ENCODE peak calls at places on chromosomes 2 and 18, in ten cellular contexts. E, K, B, G, A, X, O, P, R and Z are unnamed samples.

GRCh38 chr18:50970006-50970405 is 2.2 kb downstream of the ELAC1 start:
- DNase-seq in E (no peak), K (peak), B (no peak), G (peak), A (peak), X (no peak), O (no peak), P (no peak), R (no peak), Z (no peak)

GRCh38 chr18:55318864-55319516 is 269.0 kb downstream of the TCF4 start:
- DNase-seq in E (no peak), K (no peak), B (peak), G (no peak), A (no peak), X (no peak), O (no peak), P (peak), R (no peak), Z (peak)

GRCh38 chr2:211745295-211746097 is 793.1 kb downstream of the ERBB4 start:
- DNase-seq in E (no peak), K (peak), B (peak), G (no peak), A (peak), X (no peak), O (no peak), P (peak), R (peak), Z (no peak)

GRCh38 chr2:169933124-169933711 is 106.0 kb downstream of the UBR3 start:
- DNase-seq in E (no peak), K (peak), B (peak), G (no peak), A (no peak), X (no peak), O (no peak), P (peak), R (peak), Z (no peak)

GRCh38 chr2:147057931-147058491 is 786.8 kb upstream of the ACVR2A start:
- DNase-seq in E (no peak), K (no peak), B (no peak), G (no peak), A (no peak), X (no peak), O (no peak), P (no peak), R (no peak), Z (no peak)

GRCh38 chr18:55786651-55787272 is 198.8 kb upstream of the TCF4 start:
- DNase-seq in E (no peak), K (no peak), B (no peak), G (no peak), A (no peak), X (no peak), O (no peak), P (no peak), R (no peak), Z (no peak)

GRCh38 chr2:209922116-209922515 is 80.3 kb upstream of the RPE start:
- DNase-seq in E (no peak), K (no peak), B (no peak), G (no peak), A (no peak), X (no peak), O (no peak), P (no peak), R (no peak), Z (no peak)

GRCh38 chr2:73283545-73284295 is 558 bp downstream of the FBXO41 start:
- DNase-seq in E (peak), K (no peak), B (no peak), G (no peak), A (no peak), X (no peak), O (no peak), P (no peak), R (peak), Z (no peak)

GRCh38 chr2:167880415-167880814 is 367.0 kb downstream of the STK39 start:
- DNase-seq in E (no peak), K (no peak), B (no peak), G (no peak), A (no peak), X (no peak), O (no peak), P (no peak), R (no peak), Z (no peak)

GRCh38 chr2:207855591-207855990 is 85.9 kb upstream of the FZD5 start:
- DNase-seq in E (no peak), K (no peak), B (no peak), G (no peak), A (no peak), X (no peak), O (no peak), P (no peak), R (no peak), Z (no peak)

GRCh38 chr2:222433381-222434173 is 9.2 kb downstream of the SGPP2 start:
- DNase-seq in E (no peak), K (no peak), B (no peak), G (peak), A (peak), X (no peak), O (no peak), P (no peak), R (no peak), Z (no peak)

GRCh38 chr2:222439692-222440091 is 15.3 kb downstream of the SGPP2 start:
- DNase-seq in E (no peak), K (no peak), B (peak), G (no peak), A (no peak), X (no peak), O (no peak), P (no peak), R (no peak), Z (no peak)

GRCh38 chr2:222434204-222434603 is 9.9 kb downstream of the SGPP2 start:
- DNase-seq in E (no peak), K (no peak), B (no peak), G (no peak), A (no peak), X (no peak), O (no peak), P (no peak), R (no peak), Z (no peak)

GRCh38 chr2:222431859-222432258 is 7.5 kb downstream of the SGPP2 start:
- DNase-seq in E (no peak), K (no peak), B (no peak), G (no peak), A (no peak), X (no peak), O (no peak), P (no peak), R (no peak), Z (no peak)

DNA sequence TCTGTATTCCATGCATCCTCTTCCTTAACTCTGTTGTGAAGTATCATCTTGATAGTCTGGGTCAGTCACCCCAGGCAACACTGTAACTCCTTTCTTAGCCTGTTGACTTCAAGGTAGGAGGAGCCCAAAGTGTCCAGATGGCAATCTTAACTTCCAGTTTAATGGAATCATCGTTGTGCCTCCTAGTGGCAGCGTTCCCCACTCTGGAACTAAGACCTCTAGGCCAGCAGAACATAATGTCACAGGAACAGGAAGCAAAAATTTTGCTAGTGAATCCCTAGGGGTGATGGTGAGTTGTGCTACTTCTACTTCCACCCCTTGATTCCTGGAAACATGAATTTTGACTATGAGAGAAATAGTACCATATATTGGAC is 11.7 kb downstream of the SGPP2 start:
- DNase-seq in E (no peak), K (no peak), B (no peak), G (no peak), A (no peak), X (no peak), O (no peak), P (no peak), R (no peak), Z (no peak)
- TF ChIP-seq CTCF in E (no peak), K (no peak), B (no peak), G (no peak), A (no peak), X (no peak), O (no peak), P (no peak), R (no peak), Z (no peak)

GRCh38 chr2:48065096-48065495 is 158.8 kb upstream of the FBXO11 start:
- DNase-seq in E (no peak), K (no peak), B (no peak), G (no peak), A (no peak), X (no peak), O (no peak), P (no peak), R (no peak), Z (no peak)

GRCh38 chr2:48059975-48060374 is 153.7 kb upstream of the FBXO11 start:
- DNase-seq in E (no peak), K (no peak), B (no peak), G (no peak), A (no peak), X (no peak), O (no peak), P (no peak), R (no peak), Z (no peak)

GRCh38 chr2:48070415-48070814 is 164.1 kb upstream of the FBXO11 start:
- DNase-seq in E (no peak), K (no peak), B (peak), G (no peak), A (no peak), X (no peak), O (no peak), P (no peak), R (no peak), Z (no peak)

GRCh38 chr2:48065971-48066370 is 159.7 kb upstream of the FBXO11 start:
- DNase-seq in E (no peak), K (no peak), B (no peak), G (no peak), A (no peak), X (no peak), O (no peak), P (no peak), R (no peak), Z (no peak)
- H3K4me3 ChIP-seq in E (no peak), K (no peak), B (no peak), G (no peak), A (no peak), X (no peak), O (no peak), P (no peak), R (no peak), Z (no peak)

GRCh38 chr2:215071676-215072075 is 66.8 kb downstream of the ABCA12 start:
- DNase-seq in E (no peak), K (peak), B (no peak), G (peak), A (no peak), X (no peak), O (no peak), P (no peak), R (no peak), Z (no peak)
- H3K27ac ChIP-seq in E (no peak), K (no peak), B (no peak), G (peak), A (no peak), X (no peak), O (no peak), P (no peak), R (no peak), Z (no peak)

GRCh38 chr18:45841060-45841764 is 15.7 kb downstream of the SIGLEC15 start:
- DNase-seq in E (no peak), K (no peak), B (no peak), G (no peak), A (no peak), X (no peak), O (no peak), P (no peak), R (no peak), Z (no peak)

GRCh38 chr18:45838302-45839070 is 13.0 kb downstream of the SIGLEC15 start:
- DNase-seq in E (peak), K (no peak), B (no peak), G (no peak), A (peak), X (no peak), O (no peak), P (no peak), R (no peak), Z (no peak)

GRCh38 chr18:45841765-45842442 is 16.4 kb downstream of the SIGLEC15 start:
- DNase-seq in E (no peak), K (no peak), B (no peak), G (no peak), A (no peak), X (no peak), O (no peak), P (no peak), R (no peak), Z (no peak)

GRCh38 chr18:45837283-45838070 is 12.0 kb downstream of the SIGLEC15 start:
- DNase-seq in E (peak), K (no peak), B (peak), G (no peak), A (peak), X (no peak), O (peak), P (peak), R (peak), Z (no peak)

GRCh38 chr18:45839415-45840395 is 14.2 kb downstream of the SIGLEC15 start:
- DNase-seq in E (no peak), K (peak), B (peak), G (peak), A (peak), X (no peak), O (no peak), P (peak), R (peak), Z (peak)
- TF ChIP-seq CTCF in E (peak), K (peak), B (peak), G (peak), A (peak), X (no peak), O (no peak), P (peak), R (peak), Z (peak)

GRCh38 chr2:190582761-190583506 is 48.4 kb upstream of the NEMP2 start:
- DNase-seq in E (no peak), K (no peak), B (no peak), G (no peak), A (no peak), X (no peak), O (no peak), P (peak), R (no peak), Z (no peak)

GRCh38 chr2:190585000-190585678 is 50.6 kb upstream of the NEMP2 start:
- DNase-seq in E (no peak), K (no peak), B (no peak), G (no peak), A (no peak), X (no peak), O (no peak), P (no peak), R (no peak), Z (no peak)

GRCh38 chr2:190583507-190584337 is 49.2 kb upstream of the NEMP2 start:
- DNase-seq in E (no peak), K (no peak), B (peak), G (no peak), A (no peak), X (no peak), O (no peak), P (no peak), R (no peak), Z (no peak)

GRCh38 chr2:190589008-190589407 is 54.5 kb upstream of the NEMP2 start:
- DNase-seq in E (no peak), K (no peak), B (no peak), G (no peak), A (no peak), X (no peak), O (no peak), P (no peak), R (no peak), Z (no peak)

DNA sequence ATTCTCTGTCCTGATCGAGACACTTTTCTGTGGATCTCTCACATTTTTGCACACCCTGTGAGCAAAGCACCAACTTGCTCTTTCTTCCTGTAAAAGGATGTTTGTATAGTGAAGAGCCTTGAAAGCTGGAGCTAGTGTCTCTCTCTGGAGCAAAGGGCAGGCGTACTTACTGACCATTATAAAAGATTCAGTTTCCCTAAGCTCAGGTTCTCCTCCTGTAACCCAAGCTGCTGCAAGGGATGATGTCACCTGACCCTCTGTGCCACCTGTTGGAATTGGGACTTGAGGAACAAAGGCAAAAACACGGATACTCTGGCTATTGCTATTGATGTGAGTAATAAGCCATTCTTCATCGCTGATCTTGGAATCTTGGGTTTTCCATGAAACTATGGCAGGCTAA is 52.6 kb upstream of the NEMP2 start:
- DNase-seq in E (no peak), K (no peak), B (no peak), G (no peak), A (no peak), X (no peak), O (no peak), P (no peak), R (no peak), Z (no peak)
- H3K4me3 ChIP-seq in E (no peak), K (no peak), B (no peak), G (no peak), A (no peak), X (no peak), O (no peak), P (no peak), R (no peak), Z (no peak)

GRCh38 chr2:231714639-231715498 is 6.5 kb downstream of the PTMA start:
- DNase-seq in E (no peak), K (peak), B (peak), G (peak), A (peak), X (peak), O (peak), P (peak), R (peak), Z (no peak)

GRCh38 chr2:231715499-231715837 is 7.1 kb downstream of the PTMA start:
- DNase-seq in E (no peak), K (no peak), B (no peak), G (no peak), A (no peak), X (no peak), O (no peak), P (no peak), R (no peak), Z (no peak)

GRCh38 chr2:231717281-231718180 is 9.2 kb downstream of the PTMA start:
- DNase-seq in E (no peak), K (peak), B (peak), G (peak), A (no peak), X (peak), O (no peak), P (no peak), R (no peak), Z (no peak)

GRCh38 chr2:231716641-231717280 is 8.4 kb downstream of the PTMA start:
- DNase-seq in E (no peak), K (peak), B (peak), G (no peak), A (no peak), X (peak), O (no peak), P (no peak), R (no peak), Z (no peak)

DNA sequence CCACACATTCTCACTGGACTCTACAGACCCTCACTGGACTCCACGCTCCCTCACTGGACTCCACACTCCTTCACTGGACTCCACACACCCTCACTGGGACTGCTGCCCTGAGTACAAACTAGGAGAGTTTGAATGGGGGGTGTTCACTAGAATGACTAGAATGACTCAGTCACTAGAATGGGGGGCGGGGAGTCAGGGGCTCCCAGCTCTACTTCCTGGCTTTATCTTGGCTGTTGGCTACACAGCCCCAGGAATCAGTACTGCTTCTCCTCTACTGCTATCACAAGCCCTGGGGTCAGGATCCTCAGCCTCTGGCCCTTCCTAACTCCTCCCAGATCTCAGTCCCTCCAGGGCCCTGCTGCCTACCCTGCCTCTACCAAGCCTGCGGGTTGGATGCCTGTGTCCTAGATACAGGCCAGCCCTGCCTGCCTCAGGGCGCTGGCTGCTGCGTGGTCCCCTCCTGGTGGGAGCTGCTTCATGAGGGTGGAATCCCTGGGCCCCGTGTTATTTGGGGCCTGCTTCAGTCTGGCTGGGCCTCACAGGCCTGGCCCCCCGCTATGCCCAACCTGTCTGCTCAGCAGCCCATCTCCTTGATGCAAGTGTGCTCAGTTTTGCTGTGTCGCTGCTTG is 7.8 kb downstream of the PTMA start:
- DNase-seq in E (peak), K (no peak), B (peak), G (no peak), A (no peak), X (no peak), O (no peak), P (no peak), R (no peak), Z (no peak)
- H3K27ac ChIP-seq in E (no peak), K (no peak), B (peak), G (no peak), A (no peak), X (no peak), O (no peak), P (peak), R (no peak), Z (peak)

DNA sequence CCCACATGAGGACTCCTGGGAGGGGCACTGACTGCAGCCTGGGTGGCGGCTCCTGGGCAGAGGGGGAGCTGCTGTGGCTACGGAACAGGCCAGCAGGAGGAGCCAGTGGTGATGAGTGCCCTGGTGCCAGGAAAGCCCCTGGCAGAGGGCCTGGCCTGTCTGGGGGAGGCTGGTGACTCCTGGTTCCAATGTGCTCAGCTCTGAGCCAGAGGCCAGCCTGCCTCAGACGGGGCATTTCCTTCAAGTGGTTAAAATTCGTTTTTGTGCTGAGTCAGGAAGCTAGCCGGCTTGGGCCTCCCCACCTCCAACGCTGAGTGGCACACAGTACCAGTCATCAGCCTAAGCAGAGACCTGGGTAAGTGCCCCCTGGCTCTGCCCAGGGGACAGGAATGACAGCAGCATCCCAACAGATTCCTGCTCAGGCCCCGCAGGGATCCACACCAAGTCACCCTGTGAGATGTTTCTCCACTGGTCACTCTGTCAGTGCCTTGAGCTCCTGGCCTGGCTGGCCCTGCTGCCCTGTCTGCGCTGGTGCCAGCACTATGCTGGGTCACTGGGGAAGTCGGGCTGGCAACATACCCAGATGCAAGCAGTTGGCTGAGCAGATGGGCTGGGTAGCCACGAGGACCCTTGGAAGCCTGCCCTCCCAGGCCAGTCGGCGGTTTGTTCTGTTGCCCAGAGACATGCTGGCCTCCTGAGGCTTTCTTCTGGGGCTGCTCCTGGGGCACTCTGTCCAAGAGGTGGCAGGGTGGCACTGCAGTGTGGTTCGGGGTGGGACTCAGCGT is 7.1 kb upstream of the KLF11 start:
- DNase-seq in E (peak), K (peak), B (peak), G (no peak), A (peak), X (peak), O (no peak), P (peak), R (peak), Z (no peak)
- TF ChIP-seq CTCF in E (peak), K (peak), B (peak), G (peak), A (peak), X (peak), O (no peak), P (peak), R (peak), Z (peak)

GRCh38 chr18:2444201-2444875 is 127.0 kb downstream of the METTL4 start:
- DNase-seq in E (no peak), K (no peak), B (peak), G (no peak), A (no peak), X (no peak), O (no peak), P (no peak), R (peak), Z (no peak)
- H3K4me3 ChIP-seq in E (no peak), K (no peak), B (no peak), G (no peak), A (no peak), X (no peak), O (no peak), P (no peak), R (no peak), Z (no peak)

DNA sequence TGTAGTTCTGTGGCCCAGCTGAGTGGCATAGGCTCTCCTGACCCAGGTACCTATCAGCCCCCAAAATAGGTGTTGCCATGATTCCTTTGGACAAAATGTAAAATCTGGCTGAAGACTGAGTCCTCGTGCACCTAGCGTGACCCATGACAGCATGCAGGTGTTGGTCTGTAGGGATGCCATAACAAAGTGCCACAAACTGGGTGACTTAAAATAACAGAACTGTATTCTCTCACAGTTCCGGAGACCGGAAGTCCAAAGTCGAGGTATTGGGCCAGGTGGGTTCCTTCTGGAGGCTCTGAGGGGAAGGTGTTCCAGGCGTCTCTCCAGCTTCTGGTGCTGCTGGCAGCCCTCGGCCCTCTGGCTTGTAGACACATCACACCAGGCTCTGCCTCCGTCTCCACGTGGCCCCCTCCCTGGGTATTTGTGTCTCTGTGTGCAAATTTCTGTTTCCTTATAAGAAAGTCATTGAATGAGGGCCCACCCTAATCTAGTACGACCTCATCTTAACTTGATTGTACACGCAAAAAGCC is 34.5 kb downstream of the LRRFIP1 start:
- DNase-seq in E (no peak), K (no peak), B (no peak), G (no peak), A (no peak), X (peak), O (no peak), P (no peak), R (no peak), Z (no peak)
- H3K27ac ChIP-seq in E (peak), K (no peak), B (peak), G (no peak), A (no peak), X (peak), O (no peak), P (no peak), R (no peak), Z (peak)